ENCODE peak calls at places on chromosomes 1 and 21, in six cellular contexts. S, W, Z, F, M and T are unnamed samples.

GRCh38 chr1:184176058-184176457 is 124.5 kb downstream of the TSEN15 start:
- DNase-seq in S (no peak), W (no peak), Z (no peak), F (no peak), M (no peak), T (no peak)

GRCh38 chr1:245118066-245118465 is 36.7 kb upstream of the KIF26B start:
- DNase-seq in S (no peak), W (no peak), Z (no peak), F (no peak), M (no peak), T (no peak)

GRCh38 chr1:205484985-205485967 is 19.2 kb upstream of the CDK18 start:
- DNase-seq in S (peak; percentile 79), W (peak; percentile 93), Z (peak; percentile 65), F (peak; percentile 67), M (peak; percentile 94), T (peak; percentile 88)

GRCh38 chr1:174023438-174023837 is 1.3 kb upstream of the RC3H1 start:
- DNase-seq in S (no peak), W (no peak), Z (no peak), F (no peak), M (peak; percentile 34), T (no peak)

GRCh38 chr1:162389971-162390370 is 8.4 kb downstream of the C1orf226 start:
- DNase-seq in S (no peak), W (no peak), Z (no peak), F (no peak), M (no peak), T (no peak)

GRCh38 chr1:198915327-198916231 is 276.7 kb downstream of the PTPRC start:
- DNase-seq in S (no peak), W (no peak), Z (no peak), F (no peak), M (no peak), T (no peak)

GRCh38 chr1:18955442-18956188 is 861 bp downstream of the IFFO2 start:
- DNase-seq in S (peak; percentile 87), W (no peak), Z (peak; percentile 74), F (peak; percentile 73), M (no peak), T (peak; percentile 92)

GRCh38 chr1:207463021-207463420 is 8.9 kb downstream of the CR2 start:
- DNase-seq in S (no peak), W (no peak), Z (no peak), F (no peak), M (no peak), T (no peak)

GRCh38 chr1:59434336-59434735 is 137.4 kb downstream of the FGGY start:
- DNase-seq in S (no peak), W (no peak), Z (no peak), F (no peak), M (no peak), T (no peak)

GRCh38 chr1:233725423-233725822 is 111.5 kb downstream of the KCNK1 start:
- DNase-seq in S (no peak), W (no peak), Z (no peak), F (no peak), M (no peak), T (no peak)

GRCh38 chr1:27106561-27107323 is 48.2 kb downstream of the SLC9A1 start:
- DNase-seq in S (no peak), W (no peak), Z (no peak), F (no peak), M (no peak), T (peak; percentile 86)

GRCh38 chr1:172135076-172135672 is 285.3 kb upstream of the C1orf105 start:
- DNase-seq in S (no peak), W (peak; percentile 32), Z (no peak), F (no peak), M (peak; percentile 8), T (no peak)

GRCh38 chr1:179881642-179882252 is 338 bp upstream of the TOR1AIP1 start:
- DNase-seq in S (no peak), W (peak; percentile 70), Z (peak; percentile 96), F (no peak), M (peak; percentile 81), T (no peak)

GRCh38 chr1:42081475-42081874 is 71.7 kb upstream of the GUCA2B start:
- DNase-seq in S (peak; percentile 27), W (peak; percentile 53), Z (peak; percentile 33), F (peak; percentile 47), M (no peak), T (no peak)

GRCh38 chr1:3519301-3519885 is 64.9 kb downstream of the ARHGEF16 start:
- DNase-seq in S (no peak), W (no peak), Z (no peak), F (no peak), M (no peak), T (no peak)

GRCh38 chr1:76659171-76659940 is 207.9 kb upstream of the ST6GALNAC5 start:
- DNase-seq in S (no peak), W (no peak), Z (no peak), F (no peak), M (no peak), T (no peak)

GRCh38 chr1:11527541-11528452 is 48.8 kb downstream of the DISP3 start:
- DNase-seq in S (peak; percentile 41), W (no peak), Z (no peak), F (no peak), M (no peak), T (no peak)

GRCh38 chr21:44428281-44428942 is 26.9 kb upstream of the LRRC3 start:
- DNase-seq in S (peak; percentile 28), W (peak; percentile 26), Z (peak; percentile 31), F (peak; percentile 54), M (peak; percentile 20), T (peak; percentile 75)

GRCh38 chr1:39681294-39681693 is 9.4 kb upstream of the NT5C1A start:
- DNase-seq in S (no peak), W (no peak), Z (no peak), F (no peak), M (no peak), T (no peak)

GRCh38 chr1:229119161-229119560 is 151.8 kb upstream of the RAB4A start:
- DNase-seq in S (peak; percentile 84), W (no peak), Z (no peak), F (no peak), M (no peak), T (no peak)

GRCh38 chr1:215835951-215836350 is 268.8 kb downstream of the KCTD3 start:
- DNase-seq in S (no peak), W (no peak), Z (no peak), F (no peak), M (no peak), T (no peak)

GRCh38 chr1:205826407-205826806 is 13.4 kb upstream of the SLC41A1 start:
- DNase-seq in S (no peak), W (no peak), Z (no peak), F (no peak), M (no peak), T (no peak)

GRCh38 chr1:175900171-175900570 is 156.8 kb upstream of the TNR start:
- DNase-seq in S (no peak), W (no peak), Z (no peak), F (no peak), M (no peak), T (no peak)

GRCh38 chr1:211259596-211260126 is 495 bp downstream of the RCOR3 start:
- DNase-seq in S (peak; percentile 91), W (peak; percentile 24), Z (peak; percentile 82), F (no peak), M (peak; percentile 31), T (no peak)

GRCh38 chr1:95287078-95287477 is 53.1 kb downstream of the RWDD3 start:
- DNase-seq in S (no peak), W (peak; percentile 13), Z (no peak), F (no peak), M (no peak), T (no peak)

GRCh38 chr1:43971336-43971980 is 1.6 kb downstream of the DPH2 start:
- DNase-seq in S (no peak), W (no peak), Z (peak; percentile 88), F (no peak), M (no peak), T (peak; percentile 83)
- H3K4me3 ChIP-seq in S (no peak overlapping the region), W (no peak overlapping the region), Z (peak overlapping the region; percentile 99), F (no peak overlapping the region), M (no peak overlapping the region), T (no peak overlapping the region)

GRCh38 chr1:181033799-181034391 is at the start of gene MR1:
- DNase-seq in S (no peak), W (peak; percentile 78), Z (no peak), F (no peak), M (peak; percentile 71), T (no peak)

GRCh38 chr1:181028241-181029014 is 5.4 kb upstream of the MR1 start:
- DNase-seq in S (no peak), W (no peak), Z (no peak), F (no peak), M (no peak), T (no peak)

GRCh38 chr1:181036107-181036843 is 2.5 kb downstream of the MR1 start:
- DNase-seq in S (no peak), W (no peak), Z (no peak), F (no peak), M (no peak), T (no peak)

GRCh38 chr1:181038399-181038873 is 4.7 kb downstream of the MR1 start:
- DNase-seq in S (no peak), W (peak; percentile 75), Z (peak; percentile 65), F (peak; percentile 60), M (peak; percentile 80), T (no peak)

GRCh38 chr1:181033128-181033798 is 520 bp upstream of the MR1 start:
- DNase-seq in S (no peak), W (no peak), Z (no peak), F (peak; percentile 57), M (no peak), T (no peak)
- H3K27ac ChIP-seq in S (peak overlapping the region; percentile 85), W (peak overlapping the region; percentile 27), Z (peak overlapping the region; percentile 93), F (peak overlapping the region; percentile 95), M (peak overlapping the region; percentile 69), T (peak overlapping the region; percentile 89)

DNA sequence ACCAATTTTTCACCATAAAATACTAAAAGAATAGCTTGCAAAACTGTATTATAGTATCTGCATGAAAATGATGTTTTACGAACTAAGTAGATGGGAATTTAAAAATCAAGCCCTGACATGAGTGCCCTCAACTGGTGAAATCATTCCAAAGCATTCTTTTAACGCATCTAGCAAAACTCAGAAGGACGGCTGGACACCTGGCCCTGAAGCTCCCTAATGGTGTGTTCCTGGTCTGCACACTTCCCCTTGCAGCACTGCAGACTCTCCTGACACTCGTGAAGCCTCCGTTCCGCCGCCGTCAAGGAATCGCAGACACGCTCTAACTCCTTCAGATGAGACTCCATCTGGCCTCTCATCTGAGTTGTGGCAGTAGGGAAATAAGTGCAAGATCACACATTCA is 39.9 kb downstream of the ODF2L start:
- DNase-seq in S (no peak), W (no peak), Z (no peak), F (peak; percentile 39), M (no peak), T (no peak)
- TF ChIP-seq CTCF in S (no peak), W (peak; percentile 24), Z (peak; percentile 33), F (no peak), M (no peak), T (no peak)

GRCh38 chr1:6006882-6007281 is 14.7 kb upstream of the NPHP4 start:
- DNase-seq in S (peak; percentile 55), W (no peak), Z (peak; percentile 29), F (peak; percentile 29), M (no peak), T (peak; percentile 70)

GRCh38 chr1:6009120-6010040 is 17.2 kb upstream of the NPHP4 start:
- DNase-seq in S (peak; percentile 30), W (peak; percentile 48), Z (peak; percentile 35), F (peak; percentile 41), M (no peak), T (peak; percentile 66)

GRCh38 chr1:6008696-6009095 is 16.5 kb upstream of the NPHP4 start:
- DNase-seq in S (peak; percentile 45), W (no peak), Z (peak; percentile 5), F (peak; percentile 35), M (no peak), T (peak; percentile 46)

GRCh38 chr1:6008084-6008415 is 15.8 kb upstream of the NPHP4 start:
- DNase-seq in S (peak; percentile 46), W (no peak), Z (peak; percentile 18), F (peak; percentile 28), M (no peak), T (peak; percentile 41)

GRCh38 chr1:6007318-6008083 is 15.3 kb upstream of the NPHP4 start:
- DNase-seq in S (peak; percentile 55), W (no peak), Z (peak; percentile 27), F (peak; percentile 22), M (no peak), T (peak; percentile 82)
- H3K4me3 ChIP-seq in S (no peak overlapping the region), W (no peak overlapping the region), Z (no peak overlapping the region), F (no peak overlapping the region), M (no peak overlapping the region), T (no peak overlapping the region)